ENCODE peak calls at places on chromosomes 4 and X, in nine cellular contexts. F is anterior cingulate cortex; C is activated CD4-positive, alpha-beta T cell treated with anti-CD3 and anti-CD28 coated beads for 48 hours; R is CD8-positive, alpha-beta memory T cell; D is stimulated activated CD4-positive, alpha-beta T cell treated with anti-CD3 and anti-CD28 coated beads, Interleukin-12 subunit alpha, Interleukin-12 subunit beta, amount 100 ng/mL, for 4 hours; Y is HS-27A; M is A549; U is fibroblast of pulmonary artery; Q is KG1. Z is an unnamed sample.

GRCh38 chr4:123340381-123340701 is 56.3 kb upstream of the SPRY1 start:
- DNase-seq in F (no peak), C (no peak), R (no peak), D (no peak), Y (no peak), M (peak), U (peak), Q (no peak), Z (no peak)

GRCh38 chr4:155491336-155492131 is 114.8 kb upstream of the MAP9 start:
- DNase-seq in F (no peak), C (no peak), R (no peak), D (no peak), Y (no peak), M (no peak), U (no peak), Q (no peak), Z (no peak)

GRCh38 chr4:183988874-183989273 is 83.8 kb downstream of the STOX2 start:
- DNase-seq in F (no peak), C (no peak), R (no peak), D (no peak), Y (no peak), M (no peak), U (no peak), Q (no peak), Z (no peak)

GRCh38 chr4:200936-201335 is 76.6 kb downstream of the ZNF718 start:
- DNase-seq in F (no peak), C (no peak), R (no peak), D (no peak), Y (no peak), M (no peak), U (no peak), Q (no peak), Z (no peak)

GRCh38 chrX:22171287-22172060 is 101.2 kb upstream of the CBLL2 start:
- DNase-seq in F (no peak), C (no peak), R (no peak), D (no peak), Y (no peak), M (no peak), U (no peak), Q (no peak), Z (no peak)

GRCh38 chr4:118683513-118683912 is 1.7 kb upstream of the METTL14 start:
- DNase-seq in F (no peak), C (no peak), R (no peak), D (no peak), Y (no peak), M (no peak), U (no peak), Q (no peak), Z (no peak)

GRCh38 chrX:106894978-106895452 is 8.1 kb downstream of the RIPPLY1 start:
- DNase-seq in F (no peak), C (no peak), R (no peak), D (no peak), Y (peak), M (peak), U (peak), Q (no peak), Z (no peak)

GRCh38 chr4:168566736-168567135 is 69.9 kb downstream of the PALLD start:
- DNase-seq in F (no peak), C (no peak), R (no peak), D (no peak), Y (no peak), M (no peak), U (no peak), Q (no peak), Z (no peak)

GRCh38 chrX:153647461-153648357 is 706 bp downstream of the DUSP9 start:
- DNase-seq in F (no peak), C (no peak), R (no peak), D (no peak), Y (no peak), M (no peak), U (no peak), Q (no peak), Z (no peak)

GRCh38 chrX:149825424-149825823 is 43.7 kb downstream of the MAGEA9 start:
- DNase-seq in F (no peak), C (peak), R (peak), D (peak), Y (no peak), M (no peak), U (peak), Q (no peak), Z (no peak)

GRCh38 chrX:70592091-70592490 is 147.5 kb downstream of the DLG3 start:
- DNase-seq in F (no peak), C (peak), R (no peak), D (peak), Y (peak), M (peak), U (peak), Q (no peak), Z (no peak)